ENCODE peak calls at places on chromosome 4, in seven cellular contexts. K, S, B, X, I, F and U are unnamed samples.

GRCh38 chr4:100707786-100708185 is 190.0 kb upstream of the EMCN start:
- DNase-seq in K (no peak), B (no peak), S (no peak), X (no peak), I (no peak), F (no peak), U (no peak)

GRCh38 chr4:19944806-19945205 is 306.9 kb upstream of the SLIT2 start:
- DNase-seq in S (no peak), X (no peak), I (peak; percentile 38), B (no peak), K (peak; percentile 2), F (no peak), U (no peak)

GRCh38 chr4:61204353-61204752 is 4.2 kb downstream of the ADGRL3 start:
- DNase-seq in I (no peak), S (no peak), B (no peak), X (peak; percentile 52), F (no peak), K (peak; percentile 35), U (no peak)

GRCh38 chr4:171718069-171718468 is 95.1 kb upstream of the GALNTL6 start:
- DNase-seq in S (no peak), B (no peak), K (no peak), F (no peak), X (no peak), I (no peak), U (no peak)

GRCh38 chr4:8724436-8725070 is 132.0 kb downstream of the CPZ start:
- DNase-seq in F (peak; percentile 29), B (no peak), I (peak; percentile 5), X (no peak), K (peak; percentile 58), S (peak; percentile 34), U (peak; percentile 3)

GRCh38 chr4:53557601-53558000 is 33.7 kb downstream of the LNX1 start:
- DNase-seq in S (no peak), F (no peak), B (no peak), I (no peak), K (no peak), X (no peak), U (no peak)

GRCh38 chr4:122005064-122005755 is 53.4 kb upstream of the TRPC3 start:
- DNase-seq in B (no peak), K (no peak), I (no peak), S (no peak), F (no peak), X (peak; percentile 93), U (peak; percentile 11)

GRCh38 chr4:152109585-152110509 is 349.0 kb upstream of the GATB start:
- DNase-seq in X (peak; percentile 16), K (no peak), I (peak; percentile 35), B (no peak), S (no peak), F (no peak), U (peak; percentile 49)

GRCh38 chr4:10861036-10861435 is 176.5 kb upstream of the CLNK start:
- DNase-seq in I (no peak), X (no peak), F (no peak), B (no peak), K (no peak), S (no peak), U (no peak)

GRCh38 chr4:15451866-15452765 is 17.6 kb upstream of the CC2D2A start:
- DNase-seq in I (peak; percentile 32), F (no peak), B (no peak), K (no peak), S (no peak), X (peak; percentile 98), U (no peak)

GRCh38 chr4:114599231-114600065 is 841 bp downstream of the UGT8 start:
- DNase-seq in K (peak; percentile 70), F (peak; percentile 75), I (no peak), S (peak; percentile 74), B (peak; percentile 76), X (no peak), U (no peak)

GRCh38 chr4:78417603-78418002 is 134.0 kb upstream of the ANXA3 start:
- DNase-seq in I (no peak), F (no peak), B (no peak), K (peak; percentile 24), S (no peak), X (no peak), U (no peak)

GRCh38 chr4:3449047-3449573 is 7.3 kb downstream of the HGFAC start:
- DNase-seq in K (peak; percentile 71), S (no peak), X (no peak), F (no peak), B (peak; percentile 5), I (no peak), U (peak; percentile 52)

GRCh38 chr4:3451956-3452355 is 10.2 kb downstream of the HGFAC start:
- DNase-seq in I (no peak), X (peak; percentile 79), K (peak; percentile 8), B (no peak), F (no peak), S (no peak), U (no peak)

GRCh38 chr4:3447431-3448395 is 5.9 kb downstream of the HGFAC start:
- DNase-seq in S (no peak), F (no peak), K (peak; percentile 65), I (no peak), X (no peak), B (peak; percentile 14), U (no peak)

GRCh38 chr4:3450643-3451042 is 8.9 kb downstream of the HGFAC start:
- DNase-seq in B (no peak), K (no peak), I (no peak), F (no peak), S (no peak), X (no peak), U (no peak)

GRCh38 chr4:3449574-3450534 is 8.1 kb downstream of the HGFAC start:
- DNase-seq in K (peak; percentile 76), B (peak; percentile 7), F (no peak), S (no peak), X (no peak), I (no peak), U (no peak)
- H3K36me3 ChIP-seq in K (no peaks in the 10 kb centered on the region), B (no peaks in the 10 kb centered on the region), F (no peaks in the 10 kb centered on the region), S (no peaks in the 10 kb centered on the region), X (no peaks in the 10 kb centered on the region), I (no peaks in the 10 kb centered on the region), U (no peaks in the 10 kb centered on the region)

GRCh38 chr4:6925357-6925836 is 15.8 kb downstream of the TBC1D14 start:
- DNase-seq in F (no peak), I (no peak), B (no peak), X (no peak), S (no peak), K (no peak), U (no peak)
- H3K36me3 ChIP-seq in F (no peaks in the 10 kb centered on the region), I (no peaks in the 10 kb centered on the region), B (peaks cover 6% of the 10 kb centered on the region), X (peaks cover 24% of the 10 kb centered on the region), S (no peaks in the 10 kb centered on the region), K (peaks cover 6% of the 10 kb centered on the region), U (no peaks in the 10 kb centered on the region)

GRCh38 chr4:864456-865120 is 38.7 kb upstream of the CPLX1 start:
- DNase-seq in B (no peak), I (no peak), X (no peak), K (peak; percentile 43), F (no peak), S (no peak), U (no peak)
- H3K36me3 ChIP-seq in B (peaks cover 22% of the 10 kb centered on the region), I (no peaks in the 10 kb centered on the region), X (peaks cover 71% of the 10 kb centered on the region), K (peaks cover 14% of the 10 kb centered on the region), F (no peaks in the 10 kb centered on the region), S (peaks cover 3% of the 10 kb centered on the region), U (no peaks in the 10 kb centered on the region)

DNA sequence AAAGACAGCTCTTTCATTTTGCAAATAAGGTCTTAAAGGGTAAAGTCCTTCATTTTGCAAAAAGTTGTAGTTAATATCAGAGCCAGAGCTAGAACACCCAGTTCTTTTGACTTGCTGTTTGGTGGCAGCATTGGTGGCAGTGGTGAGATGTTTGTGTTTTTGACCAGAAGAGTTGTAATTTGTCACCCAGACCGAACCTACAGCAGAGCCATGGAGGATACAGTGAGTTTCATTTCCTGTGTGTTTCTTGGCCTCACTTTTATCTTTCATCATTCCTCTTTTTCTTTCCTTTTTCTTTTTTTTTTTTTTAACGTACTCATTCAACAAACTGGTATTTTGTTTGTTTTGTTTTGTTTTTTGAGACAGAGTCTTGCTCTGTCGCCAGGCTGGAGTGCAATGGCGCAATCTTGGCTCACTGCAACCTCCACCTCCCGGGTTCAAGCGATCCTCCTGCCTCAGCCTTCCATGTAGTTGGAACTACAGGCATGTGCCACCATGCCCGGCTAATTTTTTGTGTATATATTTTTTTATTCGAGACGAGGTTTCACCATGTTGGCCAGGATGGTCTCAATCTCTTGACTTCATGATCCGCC is 116.4 kb downstream of the AFF1 start:
- DNase-seq in K (no peak), I (no peak), S (no peak), B (no peak), F (no peak), X (peak; percentile 56), U (no peak)
- H3K36me3 ChIP-seq in K (peaks cover 7% of the 10 kb centered on the region), I (no peaks in the 10 kb centered on the region), S (no peaks in the 10 kb centered on the region), B (no peaks in the 10 kb centered on the region), F (no peaks in the 10 kb centered on the region), X (peaks cover 10% of the 10 kb centered on the region), U (peaks cover 19% of the 10 kb centered on the region)

DNA sequence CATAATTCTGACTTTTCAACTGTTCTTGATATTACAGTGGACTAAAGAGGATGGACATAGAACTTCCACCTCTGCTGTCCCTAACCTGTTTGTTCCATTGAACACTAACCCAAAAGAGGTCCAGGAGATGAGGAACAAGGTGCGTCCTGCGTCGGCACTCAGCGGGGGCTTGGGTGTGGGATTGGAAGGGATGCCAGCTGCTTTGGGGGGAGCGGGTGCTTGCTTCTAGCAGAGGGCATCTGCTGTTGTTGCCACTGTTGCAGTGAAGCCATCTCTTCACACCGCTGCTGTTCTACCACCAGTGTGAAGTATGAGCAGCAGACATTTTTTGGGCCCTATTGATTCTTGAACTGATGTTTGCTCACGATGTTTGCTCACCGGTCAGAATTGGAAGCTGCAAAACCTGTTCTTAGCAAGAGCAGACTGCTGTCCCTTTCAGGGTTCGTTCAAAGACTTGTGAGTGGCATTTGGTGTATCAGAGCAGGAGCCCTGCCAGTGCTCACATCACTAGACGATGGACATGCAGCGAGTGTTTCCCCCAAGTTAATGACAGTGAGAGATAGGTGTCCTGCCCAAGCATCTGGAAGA is 55.4 kb downstream of the NOP14 start:
- DNase-seq in K (no peak), F (no peak), S (no peak), B (no peak), I (no peak), X (no peak), U (no peak)
- H3K36me3 ChIP-seq in K (peaks cover 56% of the 10 kb centered on the region), F (no peaks in the 10 kb centered on the region), S (no peaks in the 10 kb centered on the region), B (peaks cover 10% of the 10 kb centered on the region), I (no peaks in the 10 kb centered on the region), X (peaks cover 77% of the 10 kb centered on the region), U (peaks cover 59% of the 10 kb centered on the region)

DNA sequence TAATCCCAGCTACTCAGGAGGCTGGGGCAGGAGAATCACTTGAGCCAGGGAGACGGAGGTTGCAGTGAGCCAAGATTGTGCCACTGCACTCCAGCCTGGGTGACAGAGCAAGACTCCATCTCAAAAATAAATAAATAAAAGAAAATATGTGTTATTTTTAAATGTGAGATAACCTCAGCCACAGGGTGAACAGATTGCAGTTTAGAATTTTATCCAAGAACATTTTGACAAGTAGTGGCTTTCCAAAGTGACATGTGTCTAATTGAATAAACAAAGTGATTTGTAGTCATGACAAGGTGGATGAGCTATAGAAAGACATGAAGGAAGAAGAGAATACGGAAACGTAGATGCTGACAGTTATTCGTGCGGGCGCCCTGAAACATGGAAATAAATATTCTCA is 176.1 kb downstream of the DCTD start:
- DNase-seq in F (no peak), K (no peak), S (no peak), X (no peak), I (no peak), B (no peak), U (no peak)
- H3K36me3 ChIP-seq in F (no peaks in the 10 kb centered on the region), K (no peaks in the 10 kb centered on the region), S (no peaks in the 10 kb centered on the region), X (no peaks in the 10 kb centered on the region), I (no peaks in the 10 kb centered on the region), B (no peaks in the 10 kb centered on the region), U (no peaks in the 10 kb centered on the region)